ENCODE peak calls at places on chromosome 22, in seven cellular contexts. I is stimulated activated CD4-positive, alpha-beta T cell treated with anti-CD3 and anti-CD28 coated beads, TNF-alpha, amount 100 ng/mL, for 4 hours; A is neural crest cell; D is stimulated activated CD8-positive, alpha-beta memory T cell treated with anti-CD3 and anti-CD28 coated beads, Interleukin-15, amount 100 ng/mL, for 4 hours; G is DMS53; N is nephron progenitor cell; M is activated CD4-positive, alpha-beta T cell treated with anti-CD3 and anti-CD28 coated beads for 4 hours. O is an unnamed sample.

GRCh38 chr22:37418627-37419369 is 8.5 kb downstream of the ELFN2 start:
- DNase-seq in I (no peak), A (no peak), D (no peak), G (peak; percentile 21), N (no peak), M (no peak), O (no peak)

GRCh38 chr22:18983120-18983651 is 47.1 kb upstream of the PRODH start:
- DNase-seq in I (no peak), A (no peak), D (no peak), G (no peak), N (no peak), M (no peak), O (no peak)

GRCh38 chr22:31496735-31497146 is 405 bp downstream of the SFI1 start:
- DNase-seq in I (no peak), A (no peak), D (peak; percentile 23), G (peak; percentile 44), N (peak; percentile 35), M (peak; percentile 38), O (peak; percentile 49)

GRCh38 chr22:47090591-47091240 is 328.3 kb downstream of the TBC1D22A start:
- DNase-seq in I (no peak), A (no peak), D (no peak), G (no peak), N (peak; percentile 42), M (no peak), O (peak; percentile 20)

GRCh38 chr22:31253949-31254348 is 38.3 kb downstream of the PIK3IP1 start:
- DNase-seq in I (no peak), A (no peak), D (no peak), G (peak; percentile 37), N (no peak), M (no peak), O (no peak)

GRCh38 chr22:22835892-22836291 is 51.7 kb upstream of the IGLL5 start:
- DNase-seq in I (no peak), A (no peak), D (no peak), G (no peak), N (no peak), M (no peak), O (no peak)

GRCh38 chr22:23790819-23791736 is 4.3 kb downstream of the SMARCB1 start:
- DNase-seq in I (no peak), A (no peak), D (no peak), G (no peak), N (no peak), M (no peak), O (no peak)

GRCh38 chr22:19111140-19111539 is 11.1 kb downstream of the DGCR2 start:
- DNase-seq in I (no peak), A (no peak), D (no peak), G (no peak), N (no peak), M (no peak), O (no peak)

GRCh38 chr22:30143265-30143664 is 63.0 kb downstream of the HORMAD2 start:
- DNase-seq in I (no peak), A (no peak), D (no peak), G (no peak), N (no peak), M (no peak), O (no peak)

GRCh38 chr22:25012743-25013142 is 60.2 kb downstream of the KIAA1671 start:
- DNase-seq in I (no peak), A (no peak), D (no peak), G (no peak), N (no peak), M (no peak), O (no peak)

GRCh38 chr22:31879585-31879984 is 64.8 kb upstream of the YWHAH start:
- DNase-seq in I (no peak), A (no peak), D (no peak), G (no peak), N (no peak), M (no peak), O (no peak)

GRCh38 chr22:21939392-21940319 is 13.0 kb downstream of the PPM1F start:
- DNase-seq in I (no peak), A (no peak), D (no peak), G (no peak), N (no peak), M (no peak), O (peak; percentile 30)

GRCh38 chr22:21942407-21942895 is 10.2 kb downstream of the PPM1F start:
- DNase-seq in I (no peak), A (no peak), D (no peak), G (no peak), N (no peak), M (no peak), O (no peak)

GRCh38 chr22:38284042-38284402 is 11.2 kb upstream of the TMEM184B start:
- DNase-seq in I (no peak), A (no peak), D (no peak), G (no peak), N (no peak), M (no peak), O (no peak)

GRCh38 chr22:29934596-29934995 is 51.6 kb downstream of the MTMR3 start:
- DNase-seq in I (no peak), A (no peak), D (no peak), G (no peak), N (no peak), M (no peak), O (no peak)

GRCh38 chr22:46057206-46057605 is 80.2 kb upstream of the WNT7B start:
- DNase-seq in I (no peak), A (no peak), D (no peak), G (no peak), N (no peak), M (no peak), O (no peak)

GRCh38 chr22:49512471-49512870 is 315.2 kb downstream of the BRD1 start:
- DNase-seq in I (no peak), A (no peak), D (no peak), G (no peak), N (no peak), M (no peak), O (no peak)

GRCh38 chr22:22520667-22521602 is 865 bp upstream of the ZNF280A start:
- DNase-seq in I (no peak), A (no peak), D (no peak), G (no peak), N (no peak), M (no peak), O (no peak)

O was measured in B cell.